ENCODE peak calls at places on chromosome 20, in six cellular contexts. B, N, X, J, R and M are unnamed samples.

GRCh38 chr20:24977797-24978196 is 14.8 kb downstream of the APMAP start:
- DNase-seq in B (no peak), N (no peak), X (no peak), J (no peak), R (no peak), M (no peak)

GRCh38 chr20:39619386-39619785 is 657.2 kb downstream of the DHX35 start:
- DNase-seq in B (no peak), N (no peak), X (no peak), J (no peak), R (no peak), M (no peak)

GRCh38 chr20:24027229-24027628 is 38.6 kb upstream of the GGTLC1 start:
- DNase-seq in B (no peak), N (no peak), X (no peak), J (peak), R (no peak), M (no peak)

GRCh38 chr20:48015943-48016723 is 230.9 kb upstream of the SULF2 start:
- DNase-seq in B (no peak), N (peak), X (no peak), J (peak), R (peak), M (no peak)

GRCh38 chr20:43849496-43850197 is 65.0 kb upstream of the TOX2 start:
- DNase-seq in B (peak), N (no peak), X (no peak), J (peak), R (peak), M (no peak)

GRCh38 chr20:47262365-47263013 is 94.0 kb downstream of the ZMYND8 start:
- DNase-seq in B (no peak), N (no peak), X (peak), J (peak), R (no peak), M (no peak)

GRCh38 chr20:62581806-62582205 is 60.5 kb upstream of the SLCO4A1 start:
- DNase-seq in B (no peak), N (no peak), X (no peak), J (no peak), R (no peak), M (no peak)

GRCh38 chr20:15555913-15556312 is 1017.3 kb downstream of the KIF16B start:
- DNase-seq in B (no peak), N (no peak), X (peak), J (no peak), R (no peak), M (no peak)

GRCh38 chr20:50303573-50304500 is 113.2 kb downstream of the CEBPB start:
- DNase-seq in B (no peak), N (no peak), X (peak), J (peak), R (no peak), M (peak)

GRCh38 chr20:3105256-3106137 is 21.0 kb upstream of the AVP start:
- DNase-seq in B (no peak), N (no peak), X (no peak), J (no peak), R (no peak), M (no peak)

GRCh38 chr20:768426-768978 is at the start of gene SLC52A3:
- DNase-seq in B (peak), N (no peak), X (no peak), J (no peak), R (no peak), M (peak)

GRCh38 chr20:46027245-46027853 is 1.7 kb upstream of the SLC12A5 start:
- DNase-seq in B (peak), N (peak), X (no peak), J (peak), R (no peak), M (no peak)

GRCh38 chr20:1858859-1859258 is 36.3 kb upstream of the SIRPA start:
- DNase-seq in B (no peak), N (no peak), X (no peak), J (peak), R (no peak), M (no peak)

GRCh38 chr20:35506872-35507638 is 22.4 kb downstream of the C20orf173 start:
- DNase-seq in B (no peak), N (no peak), X (no peak), J (no peak), R (no peak), M (no peak)

GRCh38 chr20:61912665-61913422 is 152.8 kb downstream of the TAF4 start:
- DNase-seq in B (no peak), N (no peak), X (no peak), J (no peak), R (no peak), M (no peak)

GRCh38 chr20:63591147-63591533 is 17.1 kb upstream of the HELZ2 start:
- DNase-seq in B (no peak), N (no peak), X (no peak), J (no peak), R (no peak), M (no peak)